ENCODE peak calls at places on chromosomes 16 and 17, in seven cellular contexts. X is fibroblast of pulmonary artery, S is fibroblast of the aortic adventitia, A is HL-60, J is heart right ventricle, Q is lung, I is brain microvascular endothelial cell. F is an unnamed sample.

GRCh38 chr16:78292726-78293380 is 193.4 kb downstream of the WWOX start:
- DNase-seq in X (no peak), S (no peak), A (no peak), J (no peak), Q (peak; percentile 32), I (no peak), F (no peak)

GRCh38 chr16:87017388-87018012 is 299.7 kb downstream of the C16orf95 start:
- DNase-seq in X (peak; percentile 83), S (peak; percentile 68), A (no peak), J (no peak), Q (no peak), I (peak; percentile 85), F (peak; percentile 92)

GRCh38 chr17:40283662-40284061 is 4.0 kb upstream of the CDC6 start:
- DNase-seq in X (peak; percentile 64), S (peak; percentile 90), A (no peak), J (no peak), Q (no peak), I (peak; percentile 72), F (peak; percentile 96)

GRCh38 chr17:77366206-77366557 is 225.4 kb downstream of the SEC14L1 start:
- DNase-seq in X (no peak), S (no peak), A (no peak), J (no peak), Q (no peak), I (no peak), F (no peak)

GRCh38 chr17:16878547-16879100 is 93.3 kb downstream of the TNFRSF13B start:
- DNase-seq in X (no peak), S (no peak), A (no peak), J (no peak), Q (no peak), I (no peak), F (no peak)

GRCh38 chr16:29899516-29900101 is at the start of gene SEZ6L2:
- DNase-seq in X (peak; percentile 95), S (peak; percentile 84), A (peak; percentile 38), J (peak; percentile 81), Q (peak; percentile 79), I (peak; percentile 89), F (peak; percentile 83)

GRCh38 chr17:39716879-39717536 is 13.3 kb downstream of the MIEN1 start:
- DNase-seq in X (no peak), S (no peak), A (no peak), J (no peak), Q (no peak), I (no peak), F (no peak)

GRCh38 chr17:9389116-9389515 is 186.5 kb downstream of the STX8 start:
- DNase-seq in X (peak; percentile 85), S (peak; percentile 90), A (no peak), J (no peak), Q (peak; percentile 38), I (peak; percentile 87), F (peak; percentile 92)

GRCh38 chr16:65745-66144 is 6.7 kb downstream of the RHBDF1 start:
- DNase-seq in X (peak; percentile 77), S (peak; percentile 75), A (no peak), J (peak; percentile 87), Q (peak; percentile 84), I (peak; percentile 63), F (peak; percentile 67)

GRCh38 chr16:57318240-57318970 is 33.9 kb upstream of the PLLP start:
- DNase-seq in X (peak; percentile 38), S (peak; percentile 35), A (no peak), J (no peak), Q (no peak), I (no peak), F (no peak)

GRCh38 chr17:19629449-19629848 is 19.1 kb upstream of the ALDH3A2 start:
- DNase-seq in X (no peak), S (no peak), A (no peak), J (no peak), Q (no peak), I (no peak), F (no peak)

DNA sequence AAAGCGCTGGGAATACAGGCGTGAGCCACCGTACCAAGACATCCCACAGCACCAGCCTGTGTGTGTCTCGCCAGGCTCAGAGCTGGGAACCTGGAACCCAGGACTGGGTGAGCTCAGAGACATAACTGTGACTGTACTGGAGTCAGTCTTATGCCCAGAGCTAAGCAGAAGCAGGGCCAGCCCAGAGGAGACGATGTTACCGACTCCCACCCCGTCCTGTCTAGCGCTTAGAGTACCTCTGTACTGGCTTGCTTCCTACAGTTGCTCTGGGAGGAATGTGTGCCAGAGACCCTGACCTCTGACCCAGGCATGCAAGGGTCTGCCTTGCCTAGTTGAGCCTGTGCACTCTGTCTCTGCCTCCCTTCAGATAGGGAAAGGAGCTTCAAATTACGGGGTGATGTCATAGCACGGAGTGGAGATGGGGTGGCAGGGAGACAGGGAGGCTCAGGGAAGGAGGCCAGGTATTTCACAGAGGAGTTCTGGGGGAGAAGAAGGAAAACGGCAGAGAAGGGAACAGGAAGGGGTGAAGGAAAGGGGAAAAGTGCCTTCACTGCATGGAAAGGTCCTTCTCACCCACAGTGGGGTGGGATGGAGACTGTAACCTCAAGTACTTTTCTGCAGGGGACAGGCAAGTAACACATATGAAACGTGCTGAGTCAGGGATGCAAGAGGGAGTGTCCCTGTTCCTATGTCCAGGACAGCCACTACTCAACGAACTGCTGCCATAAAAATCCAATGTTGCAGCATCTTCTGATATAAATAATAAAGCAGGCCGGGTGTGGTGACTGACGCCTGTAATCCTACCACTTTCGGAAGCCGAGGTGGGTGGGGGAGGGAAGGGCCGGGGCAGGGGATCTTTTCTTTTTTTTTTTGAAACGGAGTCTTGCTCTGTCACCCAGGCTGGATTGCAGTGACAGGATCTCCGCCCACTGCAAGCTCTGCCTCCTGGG is 5.8 kb upstream of the ARMC5 start:
- DNase-seq in X (peak; percentile 65), S (peak; percentile 71), A (no peak), J (no peak), Q (peak; percentile 52), I (peak; percentile 40), F (peak; percentile 60)
- H3K4me3 ChIP-seq in X (peak overlapping the region; percentile 19), S (peak overlapping the region; percentile 25), A (no peak overlapping the region), J (no peak overlapping the region), Q (no peak overlapping the region), I (no peak overlapping the region), F (no peak overlapping the region)

GRCh38 chr16:25138130-25138529 is 26.6 kb downstream of the LCMT1 start:
- DNase-seq in X (no peak), S (no peak), A (no peak), J (no peak), Q (no peak), I (no peak), F (no peak)

GRCh38 chr16:25143898-25144297 is 32.4 kb downstream of the LCMT1 start:
- DNase-seq in X (no peak), S (no peak), A (no peak), J (no peak), Q (no peak), I (no peak), F (no peak)

GRCh38 chr16:25140459-25140858 is 28.9 kb downstream of the LCMT1 start:
- DNase-seq in X (no peak), S (no peak), A (no peak), J (no peak), Q (no peak), I (peak; percentile 34), F (no peak)

GRCh38 chr16:25141648-25142047 is 30.1 kb downstream of the LCMT1 start:
- DNase-seq in X (no peak), S (peak; percentile 71), A (no peak), J (no peak), Q (no peak), I (no peak), F (peak; percentile 63)
- TF ChIP-seq CTCF in X (no peak), S (no peak), A (no peak), J (no peak), Q (no peak), I (no peak), F (no peak)

GRCh38 chr16:68274441-68274840 is 10.1 kb downstream of the SLC7A6 start:
- DNase-seq in X (no peak), S (no peak), A (no peak), J (no peak), Q (no peak), I (no peak), F (no peak)

GRCh38 chr16:68275611-68276191 is 11.4 kb downstream of the SLC7A6 start:
- DNase-seq in X (no peak), S (no peak), A (no peak), J (no peak), Q (no peak), I (no peak), F (no peak)

GRCh38 chr16:68273459-68273858 is 9.1 kb downstream of the SLC7A6 start:
- DNase-seq in X (no peak), S (no peak), A (no peak), J (no peak), Q (no peak), I (no peak), F (no peak)

GRCh38 chr16:68272501-68273209 is 8.3 kb downstream of the SLC7A6 start:
- DNase-seq in X (no peak), S (no peak), A (no peak), J (no peak), Q (no peak), I (no peak), F (no peak)

DNA sequence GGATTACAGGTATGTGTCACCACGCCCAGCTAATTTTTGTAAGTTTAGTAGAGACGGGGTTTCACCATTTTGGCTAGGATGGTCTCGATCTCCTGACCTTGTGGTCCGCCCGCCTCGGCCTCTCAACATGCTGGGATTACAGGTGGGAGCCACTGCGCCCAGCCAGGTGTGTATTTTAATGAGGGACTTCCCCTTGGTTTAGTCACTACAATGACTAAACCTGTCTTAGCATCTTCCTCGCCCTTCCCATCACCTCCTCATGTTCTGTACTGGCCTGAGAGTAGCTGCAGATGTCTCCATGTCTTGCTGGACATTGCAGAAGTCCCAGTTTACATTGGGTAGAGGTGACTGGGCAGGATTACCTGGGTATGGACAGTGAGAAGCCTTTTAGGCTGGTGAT is 9.6 kb downstream of the SLC7A6 start:
- DNase-seq in X (no peak), S (no peak), A (no peak), J (no peak), Q (no peak), I (no peak), F (no peak)
- H3K4me3 ChIP-seq in X (no peak overlapping the region), S (no peak overlapping the region), A (no peak overlapping the region), J (no peak overlapping the region), Q (no peak overlapping the region), I (no peak overlapping the region), F (no peak overlapping the region)

GRCh38 chr16:83298541-83298940 is 509.2 kb upstream of the HSBP1 start:
- DNase-seq in X (no peak), S (no peak), A (no peak), J (no peak), Q (no peak), I (no peak), F (no peak)

GRCh38 chr16:83301966-83302365 is 505.8 kb upstream of the HSBP1 start:
- DNase-seq in X (peak; percentile 47), S (peak; percentile 16), A (no peak), J (no peak), Q (no peak), I (no peak), F (peak; percentile 7)

GRCh38 chr16:83305092-83305491 is 502.7 kb upstream of the HSBP1 start:
- DNase-seq in X (peak; percentile 92), S (peak; percentile 65), A (no peak), J (no peak), Q (no peak), I (peak; percentile 90), F (peak; percentile 70)

GRCh38 chr16:83296505-83296904 is 511.3 kb upstream of the HSBP1 start:
- DNase-seq in X (peak; percentile 23), S (no peak), A (no peak), J (no peak), Q (no peak), I (no peak), F (peak; percentile 1)

DNA sequence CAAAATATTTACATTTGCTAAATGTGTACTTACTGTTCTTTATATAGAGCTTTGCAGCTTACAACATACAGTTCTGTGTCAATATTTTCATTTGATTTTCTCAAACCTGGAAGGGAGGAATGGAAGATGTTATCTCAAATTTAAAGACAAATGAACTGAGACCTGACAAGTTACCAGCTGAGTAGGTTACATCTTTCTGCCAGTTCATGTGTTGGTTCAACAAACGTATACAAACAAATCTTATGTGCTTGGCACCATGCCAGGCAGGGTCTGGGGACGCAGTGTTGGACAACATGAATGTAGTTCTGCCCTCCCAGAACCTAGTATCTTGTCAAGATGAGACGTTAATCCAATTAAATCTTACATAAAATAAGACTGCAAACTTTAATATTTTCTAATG is 507.5 kb upstream of the HSBP1 start:
- DNase-seq in X (no peak), S (no peak), A (no peak), J (no peak), Q (no peak), I (no peak), F (no peak)
- TF ChIP-seq CTCF in X (no peak), S (no peak), A (no peak), J (no peak), Q (no peak), I (no peak), F (no peak)